ENCODE peak calls at places on chromosomes 3 and 15, in ten cellular contexts. R, E, Y, Z, N, M, O, U, Q and W are unnamed samples.

GRCh38 chr3:197328198-197328597 is 29.8 kb upstream of the DLG1 start:
- DNase-seq in R (no peak), E (no peak), Y (no peak), Z (no peak), N (no peak), M (no peak), O (no peak), U (no peak), Q (no peak), W (no peak)

GRCh38 chr3:36932979-36933378 is 11.9 kb downstream of the TRANK1 start:
- DNase-seq in R (no peak), E (no peak), Y (no peak), Z (no peak), N (no peak), M (no peak), O (peak), U (no peak), Q (no peak), W (no peak)

GRCh38 chr3:127078626-127079025 is 95.7 kb downstream of the PLXNA1 start:
- DNase-seq in R (no peak), E (no peak), Y (no peak), Z (no peak), N (no peak), M (no peak), O (no peak), U (no peak), Q (no peak), W (no peak)

GRCh38 chr15:90801803-90802202 is 66.6 kb upstream of the FURIN start:
- DNase-seq in R (no peak), E (no peak), Y (no peak), Z (no peak), N (no peak), M (no peak), O (no peak), U (no peak), Q (no peak), W (no peak)

GRCh38 chr3:108329947-108330346 is 33.6 kb downstream of the HHLA2 start:
- DNase-seq in R (no peak), E (no peak), Y (no peak), Z (no peak), N (no peak), M (no peak), O (no peak), U (no peak), Q (no peak), W (no peak)

GRCh38 chr3:141804447-141804777 is 41.2 kb downstream of the GRK7 start:
- DNase-seq in R (no peak), E (no peak), Y (no peak), Z (no peak), N (no peak), M (no peak), O (no peak), U (no peak), Q (no peak), W (no peak)

GRCh38 chr3:185728630-185729334 is 96.1 kb downstream of the IGF2BP2 start:
- DNase-seq in R (no peak), E (no peak), Y (no peak), Z (no peak), N (no peak), M (no peak), O (peak), U (no peak), Q (no peak), W (no peak)

GRCh38 chr3:173732237-173732636 is 334.7 kb downstream of the NLGN1 start:
- DNase-seq in R (no peak), E (no peak), Y (peak), Z (no peak), N (no peak), M (no peak), O (no peak), U (no peak), Q (no peak), W (no peak)

GRCh38 chr3:33299395-33300081 is 22.3 kb downstream of the FBXL2 start:
- DNase-seq in R (no peak), E (no peak), Y (no peak), Z (peak), N (no peak), M (no peak), O (peak), U (no peak), Q (peak), W (no peak)

GRCh38 chr15:51619331-51620033 is 3.1 kb downstream of the DMXL2 start:
- DNase-seq in R (no peak), E (no peak), Y (no peak), Z (no peak), N (no peak), M (no peak), O (no peak), U (no peak), Q (no peak), W (no peak)

DNA sequence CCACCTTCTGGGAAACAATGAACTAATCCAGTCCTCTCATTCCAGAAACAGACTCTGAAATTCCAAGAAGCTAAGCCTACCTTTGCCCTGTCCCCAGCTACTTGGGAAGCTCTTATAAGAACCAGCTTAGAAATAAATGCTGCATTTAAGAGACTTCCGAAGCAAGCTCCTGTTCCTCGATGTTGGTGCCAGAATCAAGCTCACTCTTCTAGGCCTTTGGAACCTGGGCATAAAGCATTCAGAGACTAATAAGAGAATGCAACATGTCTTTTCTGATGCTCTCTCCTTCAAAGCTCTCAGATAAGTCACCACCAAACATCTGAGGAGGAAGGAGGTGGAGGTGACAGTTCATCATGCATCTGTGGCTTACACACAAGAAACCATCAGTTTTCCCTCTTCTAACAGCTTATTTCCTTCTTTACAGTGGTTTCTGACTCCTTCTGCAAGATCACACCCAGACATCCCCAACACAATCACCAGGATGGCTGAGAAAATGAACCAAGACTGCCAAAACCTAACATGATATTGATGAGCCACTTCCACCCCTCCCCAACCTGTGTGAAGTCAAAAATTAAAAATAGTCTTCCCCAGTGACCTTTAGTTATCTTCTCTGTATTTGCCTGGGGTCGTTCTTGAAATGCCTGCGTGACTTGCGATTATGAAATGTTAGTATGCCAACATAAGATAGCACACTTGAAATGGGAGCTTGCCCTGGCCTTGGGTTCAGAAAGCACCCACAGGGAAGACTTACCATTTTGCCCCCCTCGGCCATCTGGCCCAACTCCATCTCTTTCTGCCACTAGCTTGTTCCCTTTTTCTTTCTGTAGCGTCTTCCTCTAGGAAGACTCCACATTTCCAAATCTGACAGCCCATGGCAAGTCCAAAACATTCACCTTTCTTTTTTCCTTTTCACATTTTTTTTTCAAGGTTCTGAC is 11.5 kb downstream of the ARHGEF3 start:
- DNase-seq in R (no peak), E (no peak), Y (no peak), Z (no peak), N (no peak), M (no peak), O (no peak), U (no peak), Q (no peak), W (no peak)
- H3K27ac ChIP-seq in R (no peak), E (peak), Y (no peak), Z (no peak), N (no peak), M (peak), O (no peak), U (no peak), Q (no peak), W (no peak)

GRCh38 chr15:39999538-39999937 is 39.4 kb downstream of the SRP14 start:
- DNase-seq in R (no peak), E (no peak), Y (no peak), Z (no peak), N (no peak), M (no peak), O (no peak), U (no peak), Q (no peak), W (no peak)

GRCh38 chr15:40006646-40007045 is 32.3 kb downstream of the SRP14 start:
- DNase-seq in R (no peak), E (no peak), Y (no peak), Z (no peak), N (no peak), M (no peak), O (peak), U (peak), Q (no peak), W (no peak)

GRCh38 chr15:40006003-40006402 is 33.0 kb downstream of the SRP14 start:
- DNase-seq in R (no peak), E (no peak), Y (no peak), Z (no peak), N (no peak), M (no peak), O (no peak), U (no peak), Q (no peak), W (no peak)

GRCh38 chr15:40002295-40002694 is 36.7 kb downstream of the SRP14 start:
- DNase-seq in R (no peak), E (no peak), Y (no peak), Z (peak), N (no peak), M (no peak), O (peak), U (no peak), Q (peak), W (no peak)

DNA sequence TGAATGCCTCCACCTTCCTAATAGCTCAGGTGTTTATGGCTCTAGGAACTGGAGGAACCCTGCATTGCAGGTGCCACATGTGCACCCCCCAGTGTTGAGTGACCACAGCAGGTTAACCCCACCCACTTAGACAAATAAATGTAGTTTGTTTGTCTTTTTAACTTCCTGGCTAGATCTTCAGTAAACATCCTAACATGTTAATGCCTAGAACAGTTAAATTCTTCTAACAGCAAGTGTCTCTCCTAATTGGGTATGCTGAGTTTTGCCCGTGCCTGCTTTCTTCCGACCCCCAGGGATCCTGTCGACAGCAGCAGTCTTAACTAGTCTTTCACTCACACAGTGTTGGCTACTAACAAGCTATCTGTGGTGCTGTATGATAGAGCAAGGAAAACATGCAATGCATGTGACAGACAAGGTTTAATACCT is 35.5 kb downstream of the SRP14 start:
- DNase-seq in R (no peak), E (no peak), Y (no peak), Z (no peak), N (no peak), M (no peak), O (no peak), U (no peak), Q (no peak), W (no peak)
- H3K27ac ChIP-seq in R (no peak), E (no peak), Y (no peak), Z (no peak), N (no peak), M (no peak), O (no peak), U (no peak), Q (peak), W (no peak)

GRCh38 chr3:112610121-112610520 is 30.8 kb downstream of the CCDC80 start:
- DNase-seq in R (no peak), E (no peak), Y (no peak), Z (no peak), N (no peak), M (no peak), O (peak), U (no peak), Q (no peak), W (no peak)
- H3K27ac ChIP-seq in R (no peak), E (no peak), Y (no peak), Z (no peak), N (no peak), M (no peak), O (no peak), U (no peak), Q (no peak), W (no peak)

DNA sequence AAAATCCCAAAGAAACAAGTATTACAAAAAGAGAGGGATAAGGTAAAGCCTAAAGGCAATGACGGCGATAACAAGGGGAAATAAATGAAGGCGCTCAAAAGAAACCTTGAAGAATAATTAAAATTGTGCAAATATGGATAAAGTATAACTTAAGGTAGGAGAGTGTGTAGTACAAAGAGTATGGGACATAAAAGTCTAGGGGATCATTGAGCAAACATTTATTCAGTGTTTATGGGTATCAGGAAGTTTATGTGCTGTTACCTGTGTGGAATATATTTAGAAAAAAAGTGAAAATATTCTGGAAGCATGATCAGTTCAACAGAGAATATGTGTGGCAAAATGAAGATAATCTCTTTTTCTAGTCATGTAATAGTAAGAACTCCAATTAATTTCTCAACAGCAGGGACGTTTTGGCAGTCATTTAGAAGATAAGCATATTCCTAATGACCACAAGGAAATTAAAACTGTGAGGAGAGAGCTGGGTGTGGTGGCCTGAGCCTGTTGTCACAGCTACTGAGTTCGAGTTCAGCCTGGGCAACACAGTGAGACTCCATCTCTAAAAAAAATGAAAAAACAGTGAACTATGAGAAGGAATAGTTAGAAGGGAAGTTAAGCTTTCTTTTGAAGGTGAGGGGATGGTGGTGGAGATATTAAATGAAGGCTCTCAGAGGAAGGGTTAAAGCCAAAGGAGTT is 27.4 kb downstream of the GOLM2 start:
- DNase-seq in R (no peak), E (no peak), Y (no peak), Z (no peak), N (no peak), M (no peak), O (no peak), U (no peak), Q (no peak), W (no peak)
- H3K27ac ChIP-seq in R (no peak), E (no peak), Y (no peak), Z (no peak), N (no peak), M (no peak), O (no peak), U (no peak), Q (no peak), W (no peak)

GRCh38 chr3:122754867-122755835 is 38.5 kb downstream of the HSPBAP1 start:
- DNase-seq in R (no peak), E (no peak), Y (peak), Z (peak), N (peak), M (no peak), O (peak), U (no peak), Q (peak), W (no peak)

GRCh38 chr3:122760457-122761271 is 33.0 kb downstream of the HSPBAP1 start:
- DNase-seq in R (no peak), E (no peak), Y (no peak), Z (no peak), N (no peak), M (no peak), O (peak), U (no peak), Q (no peak), W (no peak)

DNA sequence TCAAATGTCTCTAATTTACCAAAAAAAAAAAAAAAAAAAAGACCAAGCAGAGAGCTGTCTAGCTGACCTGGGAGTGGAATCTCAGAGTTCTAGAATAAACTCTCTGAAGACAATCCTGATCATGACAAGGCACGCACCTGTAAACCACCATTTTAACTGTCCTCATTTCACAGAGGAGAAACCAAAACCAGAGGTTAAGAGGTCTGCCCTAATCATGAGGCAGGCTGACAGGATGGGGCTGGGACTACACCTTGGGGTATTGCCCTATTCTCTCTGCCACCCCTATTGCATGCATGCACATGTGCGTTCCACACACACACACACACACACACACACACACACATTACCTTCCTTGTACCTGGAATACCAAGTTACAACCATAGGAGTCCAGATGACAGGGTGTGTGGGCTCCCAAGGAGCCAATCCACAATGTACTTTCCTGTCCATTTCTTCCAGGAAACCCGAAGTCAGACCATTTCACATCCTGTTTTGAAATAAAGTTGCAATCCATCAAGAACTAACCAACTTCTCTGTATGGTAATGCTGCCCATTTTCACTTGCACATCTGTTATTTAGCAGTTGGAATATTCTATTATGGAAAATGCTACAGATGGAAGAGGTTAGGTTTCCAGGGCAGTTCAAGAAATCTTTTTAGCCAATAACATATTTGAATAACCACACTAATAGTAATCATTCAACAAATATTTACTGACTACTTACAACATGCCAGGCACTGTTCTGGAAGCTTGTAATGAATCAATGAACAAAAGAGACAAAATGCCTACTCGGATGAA is 34.6 kb downstream of the HSPBAP1 start:
- DNase-seq in R (no peak), E (no peak), Y (peak), Z (no peak), N (no peak), M (no peak), O (no peak), U (no peak), Q (no peak), W (no peak)
- H3K27ac ChIP-seq in R (no peak), E (no peak), Y (peak), Z (no peak), N (no peak), M (no peak), O (no peak), U (no peak), Q (no peak), W (no peak)

DNA sequence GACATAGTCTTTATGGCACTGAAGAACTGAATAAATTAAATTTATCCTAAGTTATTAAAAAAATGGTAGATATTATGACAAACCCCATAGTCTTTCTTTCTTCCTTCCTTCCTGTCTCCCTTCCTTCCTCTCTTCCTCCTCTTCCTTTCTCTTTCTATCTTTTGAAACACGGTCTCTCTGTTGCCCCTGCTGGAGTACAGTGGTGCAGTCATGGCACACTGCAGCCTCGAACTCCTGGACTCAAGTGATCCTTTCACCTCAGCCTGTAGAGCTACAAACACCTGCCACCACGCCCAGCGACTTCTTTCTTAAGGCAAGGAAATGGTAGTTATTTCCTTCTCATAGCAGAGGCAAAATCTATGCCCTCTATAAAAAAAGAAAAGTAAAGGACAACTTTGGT is 354.6 kb downstream of the GAP43 start:
- DNase-seq in R (no peak), E (no peak), Y (no peak), Z (no peak), N (no peak), M (no peak), O (no peak), U (no peak), Q (no peak), W (no peak)
- H3K27ac ChIP-seq in R (no peak), E (no peak), Y (no peak), Z (no peak), N (no peak), M (no peak), O (no peak), U (no peak), Q (no peak), W (no peak)